ENCODE peak calls at places on chromosomes 2 and 18, in seven cellular contexts. L, B, V, H, R, I and Q are unnamed samples.

GRCh38 chr2:238875161-238875530 is 27.3 kb downstream of the TWIST2 start:
- DNase-seq in R (no peak), L (peak), I (no peak), V (no peak), H (no peak), B (no peak), Q (no peak)

GRCh38 chr2:219542931-219543595 is 546 bp downstream of the CHPF start:
- DNase-seq in I (no peak), L (no peak), H (no peak), B (peak), V (no peak), R (peak), Q (no peak)

GRCh38 chr2:132037527-132038178 is 124.1 kb downstream of the ANKRD30BL start:
- DNase-seq in H (peak), B (no peak), I (no peak), V (no peak), R (peak), L (no peak), Q (peak)

GRCh38 chr2:191836471-191836852 is 10.4 kb downstream of the CAVIN2 start:
- DNase-seq in I (no peak), B (no peak), R (no peak), L (no peak), H (no peak), V (no peak), Q (peak)

GRCh38 chr2:31476511-31477171 is 62.1 kb upstream of the XDH start:
- DNase-seq in V (no peak), H (no peak), I (no peak), B (peak), R (no peak), L (no peak), Q (no peak)

GRCh38 chr2:232076272-232076671 is 114.8 kb downstream of the DIS3L2 start:
- DNase-seq in I (no peak), L (no peak), H (no peak), R (no peak), V (no peak), B (no peak), Q (no peak)

GRCh38 chr2:42049411-42050349 is 1.9 kb downstream of the PKDCC start:
- DNase-seq in B (no peak), I (no peak), L (no peak), R (no peak), H (no peak), V (no peak), Q (peak)

GRCh38 chr2:229927817-229928321 is 5.6 kb downstream of the FBXO36 start:
- DNase-seq in R (no peak), V (no peak), I (no peak), L (no peak), B (peak), H (no peak), Q (no peak)

GRCh38 chr18:31269508-31270074 is 48.4 kb upstream of the DSG1 start:
- DNase-seq in V (no peak), L (no peak), I (no peak), B (no peak), R (no peak), H (no peak), Q (no peak)

GRCh38 chr2:73292316-73292905 is 937 bp downstream of the EGR4 start:
- DNase-seq in V (no peak), R (no peak), H (peak), I (no peak), B (no peak), L (no peak), Q (peak)

GRCh38 chr2:220871909-220872308 is 700.2 kb downstream of the EPHA4 start:
- DNase-seq in R (no peak), H (no peak), V (no peak), I (no peak), L (no peak), B (no peak), Q (no peak)

GRCh38 chr2:177983183-177983788 is 89.3 kb downstream of the PDE11A start:
- DNase-seq in H (no peak), L (no peak), B (peak), R (peak), I (no peak), V (no peak), Q (no peak)

GRCh38 chr2:13056259-13056843 is 339.6 kb downstream of the TRIB2 start:
- DNase-seq in R (peak), L (no peak), I (no peak), H (no peak), B (peak), V (no peak), Q (no peak)

GRCh38 chr18:5627756-5628511 is 84.1 kb upstream of the EPB41L3 start:
- DNase-seq in I (no peak), B (no peak), V (no peak), R (no peak), H (no peak), L (no peak), Q (no peak)
- H3K27ac ChIP-seq in I (peak), B (no peak), V (no peak), R (no peak), H (no peak), L (no peak), Q (no peak)

GRCh38 chr2:118849226-118850170 is 2.0 kb upstream of the EN1 start:
- DNase-seq in I (no peak), R (peak), V (no peak), B (no peak), L (no peak), H (no peak), Q (no peak)
- H3K27ac ChIP-seq in I (no peak), R (no peak), V (no peak), B (no peak), L (no peak), H (no peak), Q (no peak)

GRCh38 chr2:160224507-160224906 is 24.4 kb upstream of the ITGB6 start:
- DNase-seq in L (no peak), I (no peak), V (no peak), B (no peak), H (no peak), R (no peak), Q (no peak)
- H3K27ac ChIP-seq in L (no peak), I (no peak), V (no peak), B (peak), H (peak), R (no peak), Q (no peak)

DNA sequence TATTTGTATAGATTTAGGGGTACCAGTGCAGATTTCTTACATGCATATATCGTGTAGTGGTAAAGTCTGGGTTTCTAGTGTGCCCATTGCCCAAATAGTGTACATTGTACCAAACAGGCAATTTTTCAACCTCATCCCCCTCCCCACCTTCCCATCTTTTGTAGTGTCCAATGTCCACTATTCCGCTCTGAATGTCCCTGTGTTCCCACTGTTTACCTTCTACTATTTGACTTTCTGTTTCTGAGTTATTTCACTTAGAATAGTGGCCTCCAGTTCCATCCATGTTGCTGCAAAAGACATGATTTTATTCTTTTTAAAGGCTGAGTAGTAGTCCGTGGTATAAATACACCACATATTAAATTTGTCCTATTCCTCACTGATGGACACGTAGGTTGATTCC is 132.9 kb downstream of the FTCDNL1 start:
- DNase-seq in H (no peak), B (no peak), R (no peak), I (no peak), V (no peak), L (no peak), Q (no peak)
- H3K27ac ChIP-seq in H (no peak), B (no peak), R (no peak), I (no peak), V (no peak), L (no peak), Q (no peak)

DNA sequence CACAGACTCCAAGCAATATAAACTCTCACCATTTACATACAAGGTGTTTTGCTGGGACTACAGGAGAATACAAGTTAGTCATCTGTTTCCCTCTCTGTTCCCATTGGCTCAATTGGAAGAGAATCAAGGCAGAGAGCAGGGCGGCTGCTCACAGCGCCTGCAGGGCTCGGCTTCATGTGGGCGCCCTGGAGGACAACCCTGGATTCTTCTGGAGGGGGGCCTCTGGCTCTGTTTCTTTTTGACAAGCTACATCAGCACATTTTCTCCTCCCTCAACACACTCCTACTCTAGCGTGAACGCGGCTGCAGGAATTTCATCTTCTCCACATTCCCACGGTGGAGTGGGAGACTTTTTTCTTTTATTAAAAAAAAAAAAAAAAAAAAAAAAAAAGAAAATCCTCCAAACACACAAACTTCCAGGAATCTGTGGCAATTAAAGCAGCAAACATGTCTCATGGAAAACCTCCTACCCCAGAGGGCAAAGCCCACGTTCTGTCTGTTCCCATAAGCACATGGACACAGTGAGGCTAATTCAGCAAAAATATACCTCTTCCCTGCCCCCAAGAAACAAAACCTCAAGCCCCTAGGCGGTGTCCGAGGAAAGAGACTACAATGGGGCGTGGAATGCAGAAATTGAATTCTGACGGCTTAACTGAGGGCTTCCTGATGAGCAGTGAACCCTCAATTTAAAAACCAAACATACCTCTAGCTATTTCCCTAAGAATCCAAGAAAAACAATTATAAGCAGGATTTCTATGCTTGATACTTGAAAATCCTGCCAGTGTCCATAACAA is 50.6 kb downstream of the PARD6G start:
- DNase-seq in V (no peak), I (no peak), H (no peak), B (peak), L (no peak), R (peak), Q (no peak)
- H3K27ac ChIP-seq in V (no peak), I (no peak), H (no peak), B (no peak), L (no peak), R (peak), Q (no peak)

GRCh38 chr2:40224321-40224720 is 227.6 kb downstream of the SLC8A1 start:
- DNase-seq in R (no peak), H (no peak), B (no peak), V (no peak), L (no peak), I (no peak), Q (no peak)

GRCh38 chr2:40230186-40230585 is 221.7 kb downstream of the SLC8A1 start:
- DNase-seq in B (no peak), H (no peak), L (no peak), V (no peak), R (no peak), I (no peak), Q (no peak)

GRCh38 chr2:40228296-40228695 is 223.6 kb downstream of the SLC8A1 start:
- DNase-seq in H (no peak), L (no peak), B (no peak), R (no peak), V (no peak), I (no peak), Q (no peak)

GRCh38 chr2:40227200-40227599 is 224.7 kb downstream of the SLC8A1 start:
- DNase-seq in I (no peak), R (no peak), B (peak), H (no peak), V (no peak), L (no peak), Q (no peak)

GRCh38 chr2:40225670-40226069 is 226.2 kb downstream of the SLC8A1 start:
- DNase-seq in B (no peak), R (no peak), L (no peak), I (no peak), V (no peak), H (no peak), Q (no peak)
- H3K27ac ChIP-seq in B (no peak), R (no peak), L (no peak), I (peak), V (no peak), H (no peak), Q (no peak)

GRCh38 chr18:58455318-58455950 is 173.5 kb downstream of the ALPK2 start:
- DNase-seq in L (no peak), V (peak), H (no peak), R (no peak), I (no peak), B (no peak), Q (no peak)

GRCh38 chr18:58452392-58453166 is 176.3 kb downstream of the ALPK2 start:
- DNase-seq in L (no peak), V (no peak), I (no peak), H (no peak), R (no peak), B (no peak), Q (no peak)

GRCh38 chr18:58453167-58453804 is 175.6 kb downstream of the ALPK2 start:
- DNase-seq in R (no peak), I (no peak), B (no peak), L (no peak), V (no peak), H (no peak), Q (no peak)

GRCh38 chr18:58453913-58454317 is 175.0 kb downstream of the ALPK2 start:
- DNase-seq in H (no peak), R (no peak), I (no peak), B (no peak), L (no peak), V (no peak), Q (no peak)

GRCh38 chr18:58454406-58455061 is 174.4 kb downstream of the ALPK2 start:
- DNase-seq in L (no peak), H (no peak), V (no peak), I (no peak), B (no peak), R (no peak), Q (no peak)
- H3K27ac ChIP-seq in L (no peak), H (no peak), V (no peak), I (no peak), B (no peak), R (no peak), Q (peak)

DNA sequence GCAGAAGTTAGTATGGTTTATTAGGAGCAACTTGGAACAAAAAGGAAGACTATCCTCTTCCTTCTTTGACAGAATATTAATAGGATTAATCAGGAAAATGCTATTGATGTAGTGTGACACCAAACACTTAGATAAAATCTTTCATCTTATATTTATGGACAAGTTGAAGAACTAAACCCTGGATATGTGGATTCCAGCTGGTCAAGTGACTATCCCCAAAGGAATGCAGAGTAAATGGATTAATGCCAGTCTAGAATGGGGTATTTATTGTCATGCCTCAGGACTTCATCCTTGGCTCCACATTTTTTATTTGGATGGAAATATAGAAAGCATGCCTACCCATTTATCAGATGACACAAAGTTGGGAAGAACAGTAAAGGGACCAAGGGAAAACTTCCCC is 124.0 kb upstream of the TTC39C start:
- DNase-seq in I (no peak), H (no peak), V (no peak), L (no peak), B (peak), R (no peak), Q (no peak)
- H3K27ac ChIP-seq in I (no peak), H (peak), V (no peak), L (no peak), B (no peak), R (no peak), Q (no peak)